ENCODE peak calls at places on chromosomes 5 and 9, in five cellular contexts. V, U, G, O and K are unnamed samples.

GRCh38 chr9:115969096-115969495 is 184.5 kb upstream of the PAPPA start:
- DNase-seq in G (no peak), V (no peak), O (no peak), U (no peak), K (no peak)

GRCh38 chr5:6734243-6734695 is 21.0 kb downstream of the TENT4A start:
- DNase-seq in V (peak), G (no peak), U (no peak), O (no peak), K (no peak)

GRCh38 chr5:172853355-172853975 is 19.4 kb downstream of the ERGIC1 start:
- DNase-seq in G (peak), U (no peak), O (no peak), V (no peak), K (no peak)

GRCh38 chr5:94391996-94392395 is 226.4 kb downstream of the KIAA0825 start:
- DNase-seq in O (no peak), G (no peak), V (no peak), U (no peak), K (no peak)

GRCh38 chr5:116532762-116533525 is 41.7 kb downstream of the SEMA6A start:
- DNase-seq in O (no peak), V (no peak), G (no peak), U (no peak), K (no peak)

GRCh38 chr5:156913719-156914370 is 49.2 kb downstream of the TIMD4 start:
- DNase-seq in U (no peak), O (peak), V (no peak), G (no peak), K (no peak)

GRCh38 chr9:27247756-27248155 is 49.2 kb downstream of the EQTN start:
- DNase-seq in G (peak), O (peak), U (no peak), V (peak), K (no peak)

GRCh38 chr9:109198736-109199384 is 31.8 kb upstream of the FRRS1L start:
- DNase-seq in O (no peak), V (no peak), U (no peak), G (no peak), K (no peak)

GRCh38 chr9:112764344-112764743 is 13.8 kb downstream of the SNX30 start:
- DNase-seq in U (no peak), O (peak), G (no peak), V (no peak), K (no peak)

GRCh38 chr5:154757647-154758406 is 2.6 kb downstream of the LARP1 start:
- DNase-seq in U (no peak), V (no peak), G (no peak), O (peak), K (no peak)

GRCh38 chr5:149838881-149839739 is 105.5 kb downstream of the PDE6A start:
- DNase-seq in G (no peak), O (no peak), V (no peak), U (no peak), K (no peak)

GRCh38 chr5:76499528-76500161 is 96.6 kb downstream of the IQGAP2 start:
- DNase-seq in G (no peak), V (no peak), U (no peak), O (no peak), K (no peak)

GRCh38 chr9:121331992-121332685 is 37.9 kb downstream of the STOM start:
- DNase-seq in O (no peak), U (no peak), G (no peak), V (no peak), K (no peak)

GRCh38 chr5:142782976-142783539 is 12.9 kb downstream of the ARHGAP26 start:
- DNase-seq in U (peak), V (no peak), G (no peak), O (no peak), K (no peak)

GRCh38 chr9:79757906-79758669 is 186.3 kb downstream of the TLE4 start:
- DNase-seq in U (no peak), V (no peak), O (peak), G (no peak), K (no peak)

GRCh38 chr9:2229109-2229733 is 214.1 kb downstream of the SMARCA2 start:
- DNase-seq in U (no peak), V (no peak), O (no peak), G (no peak), K (no peak)

GRCh38 chr5:6718161-6718681 is 5.0 kb downstream of the TENT4A start:
- DNase-seq in O (no peak), V (no peak), G (peak), U (no peak), K (no peak)

GRCh38 chr9:6673326-6674025 is 27.9 kb upstream of the GLDC start:
- DNase-seq in G (no peak), O (no peak), U (no peak), V (no peak), K (no peak)

GRCh38 chr9:110623462-110624025 is 44.0 kb upstream of the SVEP1 start:
- DNase-seq in V (no peak), U (no peak), G (peak), O (peak), K (peak)

GRCh38 chr9:9214052-9214451 is 1398.8 kb downstream of the PTPRD start:
- DNase-seq in U (no peak), V (peak), G (no peak), O (no peak), K (no peak)

GRCh38 chr5:105259581-105260217 is 1697.1 kb upstream of the NUDT12 start:
- DNase-seq in O (no peak), G (no peak), V (no peak), U (no peak), K (no peak)

GRCh38 chr9:135567311-135567710 is 5.8 kb downstream of the PAEP start:
- DNase-seq in U (no peak), O (no peak), G (no peak), V (no peak), K (no peak)

GRCh38 chr9:75907329-75907728 is 16.9 kb downstream of the PCSK5 start:
- DNase-seq in O (no peak), U (no peak), V (no peak), G (no peak), K (no peak)

GRCh38 chr9:78292026-78292425 is 4.9 kb upstream of the PSAT1 start:
- DNase-seq in V (no peak), O (no peak), U (no peak), G (no peak), K (no peak)

GRCh38 chr9:98698856-98699255 is 9.9 kb downstream of the GABBR2 start:
- DNase-seq in G (no peak), V (no peak), O (no peak), U (no peak), K (no peak)

GRCh38 chr9:34628656-34629491 is at the start of gene ARID3C:
- DNase-seq in U (no peak), V (peak), G (no peak), O (peak), K (no peak)

GRCh38 chr5:4370218-4370617 is 769.9 kb upstream of the ADAMTS16 start:
- DNase-seq in V (no peak), U (no peak), O (no peak), G (no peak), K (no peak)

GRCh38 chr9:27407966-27408365 is 111.0 kb upstream of the EQTN start:
- DNase-seq in O (no peak), U (no peak), V (no peak), G (no peak), K (no peak)

GRCh38 chr9:108727580-108728056 is 128.2 kb downstream of the ACTL7B start:
- DNase-seq in V (no peak), O (peak), U (peak), G (no peak), K (no peak)

GRCh38 chr9:111925017-111925770 is 28.6 kb downstream of the UGCG start:
- DNase-seq in G (no peak), U (no peak), O (peak), V (no peak), K (no peak)